ENCODE peak calls at places on chromosomes 13 and 19, in seven cellular contexts. E, O, I, D, Q, R and B are unnamed samples.

GRCh38 chr19:33998739-33999345 is 173.5 kb upstream of the LSM14A start:
- DNase-seq in E (no peak), O (no peak), I (no peak), D (peak), Q (peak), R (no peak), B (peak)

GRCh38 chr19:729564-730381 is 21.0 kb downstream of the PALM start:
- DNase-seq in E (no peak), O (no peak), I (no peak), D (no peak), Q (no peak), R (no peak), B (no peak)

GRCh38 chr19:3006075-3006767 is 22.9 kb downstream of the TLE2 start:
- DNase-seq in E (no peak), O (no peak), I (no peak), D (no peak), Q (no peak), R (no peak), B (no peak)

GRCh38 chr19:46159418-46159817 is 11.4 kb downstream of the IGFL2 start:
- DNase-seq in E (no peak), O (no peak), I (no peak), D (no peak), Q (no peak), R (no peak), B (no peak)

GRCh38 chr13:19605161-19605955 is 28.1 kb upstream of the MPHOSPH8 start:
- DNase-seq in E (no peak), O (no peak), I (no peak), D (no peak), Q (no peak), R (no peak), B (no peak)

GRCh38 chr13:43301341-43301969 is 278.1 kb downstream of the DNAJC15 start:
- DNase-seq in E (no peak), O (no peak), I (no peak), D (peak), Q (no peak), R (peak), B (peak)

GRCh38 chr19:50708179-50708879 is 11.3 kb downstream of the SHANK1 start:
- DNase-seq in E (no peak), O (no peak), I (no peak), D (peak), Q (peak), R (no peak), B (no peak)

GRCh38 chr13:94233401-94233800 is 246.1 kb downstream of the DCT start:
- DNase-seq in E (no peak), O (peak), I (peak), D (peak), Q (peak), R (peak), B (peak)

GRCh38 chr13:74136089-74136658 is 2.0 kb upstream of the KLF12 start:
- DNase-seq in E (no peak), O (peak), I (peak), D (peak), Q (peak), R (peak), B (peak)

GRCh38 chr19:41245779-41246297 is 18.3 kb upstream of the HNRNPUL1 start:
- DNase-seq in E (no peak), O (no peak), I (no peak), D (no peak), Q (no peak), R (no peak), B (no peak)

GRCh38 chr19:35757231-35757748 is 461 bp upstream of the HSPB6 start:
- DNase-seq in E (peak), O (peak), I (peak), D (peak), Q (peak), R (peak), B (peak)

GRCh38 chr13:64529874-64530485 is 2700.2 kb downstream of the PCDH9 start:
- DNase-seq in E (no peak), O (no peak), I (peak), D (peak), Q (peak), R (peak), B (peak)

GRCh38 chr19:3606690-3607289 is at the start of gene TBXA2R:
- DNase-seq in E (peak), O (peak), I (peak), D (peak), Q (peak), R (peak), B (peak)

GRCh38 chr13:89003656-89004055 is 1332.5 kb downstream of the SLITRK5 start:
- DNase-seq in E (no peak), O (no peak), I (no peak), D (no peak), Q (no peak), R (no peak), B (no peak)

GRCh38 chr13:30072818-30073186 is 222.4 kb upstream of the UBL3 start:
- DNase-seq in E (no peak), O (no peak), I (no peak), D (no peak), Q (no peak), R (no peak), B (no peak)

GRCh38 chr19:35710784-35711723 is 6.7 kb downstream of the ZBTB32 start:
- DNase-seq in E (no peak), O (no peak), I (no peak), D (peak), Q (no peak), R (no peak), B (no peak)

GRCh38 chr13:103605546-103606326 is 539.5 kb upstream of the SLC10A2 start:
- DNase-seq in E (no peak), O (no peak), I (no peak), D (no peak), Q (no peak), R (no peak), B (no peak)

GRCh38 chr19:5170329-5170745 is 170.3 kb downstream of the PTPRS start:
- DNase-seq in E (no peak), O (no peak), I (no peak), D (no peak), Q (no peak), R (peak), B (no peak)

GRCh38 chr19:6556480-6556879 is 25.7 kb downstream of the TNFSF9 start:
- DNase-seq in E (no peak), O (no peak), I (no peak), D (no peak), Q (peak), R (no peak), B (no peak)

GRCh38 chr13:107291875-107292274 is 723.9 kb upstream of the ARGLU1 start:
- DNase-seq in E (no peak), O (no peak), I (no peak), D (no peak), Q (no peak), R (no peak), B (no peak)

GRCh38 chr19:38831142-38831605 is 420 bp downstream of the ECH1 start:
- DNase-seq in E (peak), O (peak), I (peak), D (peak), Q (peak), R (peak), B (peak)

GRCh38 chr13:51607165-51607564 is 22.9 kb downstream of the WDFY2 start:
- DNase-seq in E (no peak), O (no peak), I (no peak), D (no peak), Q (no peak), R (no peak), B (no peak)

GRCh38 chr19:35879770-35880317 is 11.5 kb downstream of the APLP1 start:
- DNase-seq in E (peak), O (peak), I (peak), D (peak), Q (peak), R (peak), B (peak)

GRCh38 chr13:22082030-22082429 is 411.2 kb downstream of the FGF9 start:
- DNase-seq in E (no peak), O (no peak), I (no peak), D (no peak), Q (no peak), R (no peak), B (no peak)

GRCh38 chr13:44435142-44435982 is 61.7 kb downstream of the SERP2 start:
- DNase-seq in E (peak), O (peak), I (peak), D (peak), Q (peak), R (peak), B (peak)

GRCh38 chr13:19586904-19587634 is 25.7 kb upstream of the TPTE2 start:
- DNase-seq in E (no peak), O (no peak), I (no peak), D (peak), Q (peak), R (peak), B (peak)

GRCh38 chr13:50129065-50129922 is 114.0 kb downstream of the KCNRG start:
- DNase-seq in E (peak), O (peak), I (no peak), D (peak), Q (peak), R (no peak), B (no peak)
- H3K4me3 ChIP-seq in E (peak), O (peak), I (peak), D (peak), Q (peak), R (no peak), B (peak)

GRCh38 chr19:55111238-55111831 is 6.1 kb downstream of the PPP1R12C start:
- DNase-seq in E (no peak), O (no peak), I (no peak), D (no peak), Q (no peak), R (no peak), B (no peak)
- H3K4me3 ChIP-seq in E (no peak), O (no peak), I (no peak), D (no peak), Q (no peak), R (no peak), B (no peak)

DNA sequence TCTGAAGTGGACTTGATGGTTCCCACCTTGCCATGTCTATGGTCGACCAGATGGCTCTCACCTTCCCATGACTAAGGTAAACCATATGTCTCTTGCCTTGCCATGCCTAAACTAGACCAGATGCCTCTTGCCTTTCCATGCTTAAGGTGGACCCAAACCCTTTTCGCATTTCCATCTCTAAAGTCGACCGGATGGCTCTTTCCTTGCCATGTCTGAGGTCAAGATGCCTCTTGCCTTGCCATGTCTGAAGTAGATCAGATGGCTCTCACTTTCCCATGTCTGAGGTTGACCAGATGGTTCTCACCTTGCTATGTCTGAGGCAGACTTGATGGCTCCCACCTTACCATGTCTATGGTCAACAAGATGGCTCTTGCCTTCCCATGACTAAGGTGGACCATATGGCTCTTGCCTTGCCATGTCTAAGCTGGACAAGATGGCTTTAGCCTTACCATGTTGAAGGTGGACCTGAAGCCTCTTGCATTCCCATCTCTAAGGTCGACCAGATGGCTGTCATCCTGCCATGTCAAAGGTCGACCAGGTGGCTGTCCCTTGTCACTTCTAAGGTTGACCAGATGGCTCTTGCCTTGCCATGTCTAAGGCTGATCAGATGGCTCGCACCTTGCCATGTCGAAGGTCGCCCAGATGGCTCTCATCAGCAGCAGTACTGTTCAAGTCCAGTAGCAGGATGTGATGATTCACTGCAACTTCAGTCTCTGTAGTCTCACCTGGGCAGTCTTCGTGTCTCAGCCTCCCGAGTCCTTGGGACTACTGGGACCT is 1439.4 kb downstream of the UQCRFS1 start:
- DNase-seq in E (no peak), O (no peak), I (no peak), D (no peak), Q (no peak), R (no peak), B (no peak)
- H3K4me3 ChIP-seq in E (no peak), O (no peak), I (no peak), D (no peak), Q (no peak), R (no peak), B (no peak)

DNA sequence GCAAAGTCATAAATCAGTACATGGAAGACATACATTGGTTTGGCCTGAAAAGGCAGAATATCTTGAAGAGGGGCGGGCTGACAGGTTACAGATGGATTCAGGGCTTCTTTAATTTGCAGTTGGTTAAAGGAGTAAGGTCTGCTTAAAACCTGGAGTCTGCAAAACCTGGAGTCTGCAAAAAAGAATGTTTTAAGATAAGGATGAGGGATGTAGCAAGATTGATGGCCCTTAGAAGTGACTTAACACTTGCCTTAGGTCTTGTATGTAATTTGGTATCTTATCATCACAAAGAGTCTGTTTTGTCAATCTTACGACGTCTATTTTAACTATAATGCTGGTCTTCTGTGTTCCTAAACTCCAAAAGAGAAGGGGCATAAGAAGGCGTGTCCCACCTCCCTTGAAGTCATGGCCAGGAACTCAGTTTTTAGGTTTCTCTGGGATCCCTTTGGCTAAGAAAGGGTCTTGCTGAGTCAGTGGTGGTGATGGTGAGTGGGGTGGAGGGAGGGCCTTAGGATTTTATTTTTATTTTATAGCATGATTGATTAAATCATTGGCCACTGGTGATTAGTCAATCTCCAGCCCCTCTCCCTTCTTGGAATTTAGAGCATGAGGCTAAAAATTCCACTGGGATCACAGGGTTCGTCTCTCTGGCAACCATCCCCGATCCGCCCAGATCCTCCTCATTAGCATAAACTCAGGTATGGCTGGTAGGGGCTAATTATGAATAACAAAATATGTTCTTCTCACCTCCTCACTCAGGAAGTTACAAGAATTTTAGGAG is 10.1 kb upstream of the HAS1 start:
- DNase-seq in E (no peak), O (no peak), I (no peak), D (no peak), Q (no peak), R (no peak), B (no peak)
- H3K4me3 ChIP-seq in E (no peak), O (no peak), I (no peak), D (no peak), Q (no peak), R (no peak), B (no peak)

GRCh38 chr19:29945017-29945416 is 3.0 kb downstream of the URI1 start:
- DNase-seq in E (no peak), O (no peak), I (no peak), D (no peak), Q (no peak), R (no peak), B (no peak)
- H3K4me3 ChIP-seq in E (no peak), O (no peak), I (no peak), D (no peak), Q (no peak), R (no peak), B (peak)

DNA sequence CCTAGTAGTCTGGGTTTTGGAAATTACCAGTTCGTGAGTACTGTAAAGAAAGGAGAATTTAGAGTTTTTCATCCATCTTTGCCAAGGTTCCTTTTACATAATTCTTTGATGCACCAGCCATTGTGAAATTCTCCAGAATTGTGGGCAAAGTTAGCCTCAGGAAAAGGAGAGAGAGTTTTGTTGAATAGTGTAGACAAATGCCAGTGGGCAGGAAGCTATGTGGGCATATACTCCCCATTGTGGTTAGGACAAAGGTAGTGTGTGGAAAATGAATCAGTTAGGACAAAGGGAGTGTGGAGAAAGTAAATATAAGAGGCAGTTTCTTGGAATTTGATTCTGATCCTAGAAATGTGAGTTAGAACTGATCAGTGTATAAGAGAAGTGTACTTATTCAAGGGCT is 67.9 kb downstream of the PCCA start:
- DNase-seq in E (no peak), O (no peak), I (no peak), D (no peak), Q (peak), R (no peak), B (peak)
- H3K4me3 ChIP-seq in E (no peak), O (no peak), I (no peak), D (no peak), Q (no peak), R (no peak), B (no peak)

DNA sequence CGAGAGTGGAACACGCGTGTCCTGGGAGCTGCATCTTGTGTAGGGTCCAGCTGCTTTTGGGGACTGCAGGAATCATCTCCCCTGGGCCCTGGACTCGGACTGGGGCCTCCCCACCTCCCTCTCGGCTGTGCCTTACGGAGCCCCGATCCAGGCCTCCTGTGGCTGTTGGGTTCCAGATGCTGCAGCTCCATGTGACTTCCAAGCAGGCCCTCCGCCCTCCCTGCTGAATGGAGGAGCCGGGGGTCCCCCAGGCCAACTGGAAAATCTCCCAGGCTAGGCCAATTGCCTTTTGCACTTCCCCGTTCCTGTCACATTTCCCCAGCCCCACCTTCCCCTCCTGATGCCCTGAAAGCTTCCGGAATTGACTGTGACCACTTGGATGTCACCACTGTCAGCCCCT is 6.2 kb upstream of the PGLS start:
- DNase-seq in E (no peak), O (no peak), I (no peak), D (no peak), Q (no peak), R (no peak), B (no peak)
- H3K4me3 ChIP-seq in E (no peak), O (no peak), I (no peak), D (no peak), Q (no peak), R (no peak), B (no peak)